ENCODE peak calls at places on chromosomes 7 and 10, in four cellular contexts. Z is AG10803, L is choroid plexus epithelial cell, V is mesothelial cell of epicardium. B is an unnamed sample.

GRCh38 chr10:126880926-126881325 is 24.3 kb upstream of the DOCK1 start:
- DNase-seq in Z (no peak), L (no peak), V (no peak), B (no peak)

GRCh38 chr7:37482505-37482904 is 33.8 kb upstream of the ELMO1 start:
- DNase-seq in Z (no peak), L (no peak), V (no peak), B (no peak)

GRCh38 chr7:29569648-29570047 is 6.0 kb downstream of the PRR15 start:
- DNase-seq in Z (no peak), L (no peak), V (no peak), B (no peak)

GRCh38 chr7:4103352-4104091 is 578.6 kb upstream of the FOXK1 start:
- DNase-seq in Z (no peak), L (peak), V (no peak), B (no peak)

GRCh38 chr7:139775829-139776266 is 1.9 kb downstream of the HIPK2 start:
- DNase-seq in Z (peak), L (peak), V (no peak), B (no peak)

GRCh38 chr7:45647426-45647825 is 73.3 kb downstream of the ADCY1 start:
- DNase-seq in Z (no peak), L (no peak), V (no peak), B (peak)

GRCh38 chr10:64515975-64516699 is 994.9 kb downstream of the REEP3 start:
- DNase-seq in Z (no peak), L (no peak), V (no peak), B (no peak)

GRCh38 chr7:138286846-138287245 is 173.2 kb upstream of the TRIM24 start:
- DNase-seq in Z (no peak), L (no peak), V (no peak), B (no peak)

GRCh38 chr10:37872283-37872682 is 14.9 kb upstream of the ZNF248 start:
- DNase-seq in Z (no peak), L (no peak), V (no peak), B (no peak)
- TF ChIP-seq CTCF in Z (no peak), L (no peak), V (no peak), B (no peak)

GRCh38 chr7:105244594-105244993 is 144.1 kb downstream of the SRPK2 start:
- DNase-seq in Z (no peak), L (no peak), V (no peak), B (no peak)
- TF ChIP-seq CTCF in Z (no peak), L (no peak), V (no peak), B (no peak)

GRCh38 chr10:111360260-111360925 is 283.6 kb downstream of the ADRA2A start:
- DNase-seq in Z (peak), L (peak), V (no peak), B (no peak)
- TF ChIP-seq CTCF in Z (peak), L (no peak), V (no peak), B (peak)

GRCh38 chr7:144787127-144787526 is 48.7 kb downstream of the TPK1 start:
- DNase-seq in Z (no peak), L (peak), V (no peak), B (no peak)
- TF ChIP-seq CTCF in Z (no peak), L (peak), V (no peak), B (no peak)

GRCh38 chr10:33353334-33353733 is 18.9 kb upstream of the NRP1 start:
- DNase-seq in Z (no peak), L (no peak), V (no peak), B (no peak)
- TF ChIP-seq CTCF in Z (no peak), L (no peak), V (no peak), B (no peak)

GRCh38 chr10:13528875-13529713 is at the start of gene BEND7:
- DNase-seq in Z (peak), L (no peak), V (no peak), B (no peak)
- TF ChIP-seq CTCF in Z (no peak), L (no peak), V (no peak), B (no peak)

DNA sequence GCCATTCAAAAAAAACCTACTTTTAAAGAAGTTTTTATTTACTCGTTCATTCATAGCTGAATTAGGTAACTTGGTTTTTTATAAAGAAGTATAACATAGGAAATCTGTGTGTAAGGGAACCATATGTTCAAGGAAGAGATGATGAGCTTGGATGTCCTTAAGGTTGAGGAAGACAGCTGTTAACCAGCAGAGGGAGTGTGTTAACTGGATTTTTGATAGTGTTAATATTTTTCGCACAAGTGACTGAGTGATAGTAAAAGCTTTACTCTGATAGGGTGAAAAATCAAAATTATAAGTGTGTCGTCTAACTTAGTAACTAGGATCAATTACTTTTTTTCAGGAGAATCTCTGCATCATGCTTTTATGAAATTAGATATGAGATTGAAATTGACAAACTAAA is 134.7 kb downstream of the ARL5B start:
- DNase-seq in Z (peak), L (peak), V (no peak), B (no peak)
- TF ChIP-seq CTCF in Z (peak), L (peak), V (peak), B (peak)

GRCh38 chr10:38147686-38148085 is 53.5 kb downstream of the ZNF37A start:
- DNase-seq in Z (no peak), L (no peak), V (no peak), B (no peak)
- TF ChIP-seq CTCF in Z (no peak), L (no peak), V (no peak), B (no peak)

DNA sequence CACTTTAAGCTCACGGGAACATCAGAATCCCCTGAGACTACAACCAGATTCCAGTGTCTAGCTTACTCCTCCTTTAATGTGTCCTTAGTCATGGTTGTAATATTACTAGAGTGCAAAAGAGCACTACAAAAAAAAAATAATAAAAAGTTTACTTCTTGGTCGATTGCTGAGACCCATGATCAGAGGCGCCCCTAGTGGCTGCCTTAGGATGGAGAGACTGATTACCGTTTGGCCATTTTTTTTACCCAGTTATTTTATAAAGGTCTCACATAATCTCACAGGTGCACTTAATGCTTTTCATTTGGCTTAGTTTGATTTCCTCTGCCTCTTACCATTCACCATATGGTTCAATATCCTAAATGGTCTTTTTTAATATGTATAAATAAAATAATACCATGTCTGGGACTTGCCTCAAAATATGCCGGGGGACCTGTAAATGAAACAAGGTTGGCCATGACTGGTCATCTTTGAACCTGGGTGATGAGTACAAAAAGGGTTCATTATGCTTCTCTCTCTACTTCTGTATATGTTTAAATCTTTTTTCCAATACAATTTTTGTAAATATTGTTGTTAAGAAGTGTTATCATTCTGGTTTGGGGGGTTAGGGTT is 331.5 kb upstream of the NFE2L3 start:
- DNase-seq in Z (no peak), L (peak), V (no peak), B (no peak)
- TF ChIP-seq CTCF in Z (peak), L (peak), V (peak), B (peak)

B was measured in osteocyte.